ENCODE peak calls at places on chromosome 11, in ten cellular contexts. X, O, P, K, B, T, N, W, L and J are unnamed samples.

GRCh38 chr11:40274017-40274416 is 1185.4 kb downstream of the LRRC4C start:
- DNase-seq in K (no peak), X (no peak), O (peak), P (no peak), N (no peak), L (no peak), T (no peak), W (no peak), B (peak), J (no peak)

GRCh38 chr11:69453151-69453550 is 28.3 kb upstream of the LINC01488 start:
- DNase-seq in W (no peak), L (no peak), K (no peak), B (no peak), O (no peak), P (no peak), T (no peak), X (no peak), N (no peak), J (no peak)

GRCh38 chr11:105226062-105226461 is 86.5 kb upstream of the CARD18 start:
- DNase-seq in N (no peak), W (no peak), P (no peak), O (no peak), K (no peak), B (no peak), T (no peak), L (no peak), X (no peak), J (no peak)

GRCh38 chr11:115656684-115657083 is 152.5 kb upstream of the CADM1 start:
- DNase-seq in T (no peak), O (no peak), N (no peak), P (peak), K (peak), W (no peak), X (no peak), B (no peak), L (no peak), J (no peak)

GRCh38 chr11:23563591-23563990 is 703.3 kb upstream of the CCDC179 start:
- DNase-seq in L (no peak), O (no peak), B (no peak), P (no peak), X (no peak), N (no peak), W (no peak), T (no peak), K (no peak), J (no peak)

GRCh38 chr11:6655790-6656580 is at the start of gene DCHS1:
- DNase-seq in T (peak), L (no peak), W (no peak), K (no peak), P (no peak), O (no peak), N (peak), B (no peak), X (no peak), J (peak)

GRCh38 chr11:39651857-39652461 is 1807.5 kb downstream of the LRRC4C start:
- DNase-seq in K (no peak), B (no peak), O (no peak), T (no peak), W (no peak), L (no peak), N (no peak), X (no peak), P (no peak), J (no peak)

GRCh38 chr11:102849319-102849718 is 5.9 kb upstream of the MMP3 start:
- DNase-seq in N (no peak), O (no peak), X (no peak), P (no peak), B (peak), K (no peak), T (no peak), W (no peak), L (peak), J (no peak)

GRCh38 chr11:88552377-88553029 is 215.0 kb upstream of the CTSC start:
- DNase-seq in B (peak), X (no peak), T (no peak), K (peak), O (no peak), P (peak), N (peak), L (no peak), W (peak), J (no peak)

GRCh38 chr11:60801194-60801593 is 16.1 kb downstream of the MS4A10 start:
- DNase-seq in X (no peak), P (no peak), N (no peak), K (no peak), B (no peak), O (no peak), L (no peak), T (no peak), W (no peak), J (no peak)

GRCh38 chr11:120184946-120185677 is 25.7 kb upstream of the OAF start:
- DNase-seq in B (no peak), N (no peak), T (peak), P (peak), O (no peak), W (no peak), L (no peak), K (peak), X (no peak), J (no peak)